ENCODE peak calls at places on chromosomes 6 and 20, in four cellular contexts. R is HepG2, F is GM12892, B is H1. Y is an unnamed sample.

GRCh38 chr6:118617350-118617957 is 33.9 kb downstream of the CEP85L start:
- DNase-seq in R (no peak), F (no peak), B (no peak), Y (no peak)

GRCh38 chr20:12180107-12180661 is 262.5 kb downstream of the BTBD3 start:
- DNase-seq in R (no peak), F (no peak), B (no peak), Y (no peak)

GRCh38 chr20:54645445-54646155 is 170.2 kb downstream of the DOK5 start:
- DNase-seq in R (no peak), F (no peak), B (no peak), Y (no peak)

GRCh38 chr6:44073612-44074382 is 53.5 kb downstream of the MRPL14 start:
- DNase-seq in R (no peak), F (no peak), B (no peak), Y (no peak)

GRCh38 chr20:50265245-50265946 is 74.8 kb downstream of the CEBPB start:
- DNase-seq in R (no peak), F (no peak), B (no peak), Y (no peak)

GRCh38 chr6:139942333-139942732 is 567.9 kb upstream of the CITED2 start:
- DNase-seq in R (no peak), F (no peak), B (no peak), Y (no peak)

GRCh38 chr6:1348675-1349074 is 36.8 kb downstream of the FOXQ1 start:
- DNase-seq in R (no peak), F (no peak), B (no peak), Y (no peak)

GRCh38 chr6:141874930-141875602 is 257.7 kb upstream of the GJE1 start:
- DNase-seq in R (no peak), F (no peak), B (no peak), Y (no peak)

GRCh38 chr6:130115036-130115435 is 96.7 kb downstream of the L3MBTL3 start:
- DNase-seq in R (no peak), F (peak), B (no peak), Y (no peak)

GRCh38 chr20:63742381-63743024 is 2.9 kb downstream of the SLC2A4RG start:
- DNase-seq in R (no peak), F (no peak), B (no peak), Y (no peak)

GRCh38 chr6:46412662-46413061 is 78.6 kb downstream of the RCAN2 start:
- DNase-seq in R (no peak), F (no peak), B (no peak), Y (no peak)

GRCh38 chr6:91566467-91566866 is 979.6 kb upstream of the MAP3K7 start:
- DNase-seq in R (no peak), F (no peak), B (no peak), Y (no peak)

GRCh38 chr6:43982084-43982625 is 145.1 kb downstream of the MRPL14 start:
- DNase-seq in R (no peak), F (no peak), B (no peak), Y (no peak)

GRCh38 chr6:143999406-143999805 is 8.7 kb downstream of the PLAGL1 start:
- DNase-seq in R (no peak), F (no peak), B (no peak), Y (no peak)

GRCh38 chr6:27592107-27592480 is 119.2 kb upstream of the ZNF184 start:
- DNase-seq in R (no peak), F (no peak), B (no peak), Y (no peak)

GRCh38 chr20:24684954-24685691 is 215.7 kb downstream of the SYNDIG1 start:
- DNase-seq in R (no peak), F (no peak), B (peak), Y (no peak)

GRCh38 chr6:158068893-158069799 is 87.5 kb downstream of the SYNJ2 start:
- DNase-seq in R (no peak), F (no peak), B (no peak), Y (no peak)

GRCh38 chr20:25288291-25289181 is 40.7 kb downstream of the PYGB start:
- DNase-seq in R (no peak), F (peak), B (no peak), Y (peak)

GRCh38 chr6:11139051-11139960 is 27.8 kb upstream of the ERVFRD-1 start:
- DNase-seq in R (no peak), F (no peak), B (no peak), Y (no peak)

GRCh38 chr6:18115356-18115755 is 7.1 kb downstream of the NHLRC1 start:
- DNase-seq in R (no peak), F (no peak), B (no peak), Y (no peak)

GRCh38 chr6:45586216-45587171 is 208.8 kb upstream of the SUPT3H start:
- DNase-seq in R (no peak), F (no peak), B (no peak), Y (no peak)

GRCh38 chr20:46799781-46800180 is 90.3 kb downstream of the SLC2A10 start:
- DNase-seq in R (no peak), F (no peak), B (no peak), Y (no peak)

GRCh38 chr6:20409427-20409971 is 7.8 kb downstream of the E2F3 start:
- DNase-seq in R (no peak), F (no peak), B (no peak), Y (no peak)

GRCh38 chr6:121216928-121217327 is 117.4 kb downstream of the TBC1D32 start:
- DNase-seq in R (no peak), F (no peak), B (no peak), Y (no peak)

GRCh38 chr20:43459022-43459942 is 1.6 kb downstream of the SRSF6 start:
- DNase-seq in R (no peak), F (no peak), B (no peak), Y (no peak)

GRCh38 chr6:144843701-144844100 is 558.6 kb downstream of the UTRN start:
- DNase-seq in R (no peak), F (no peak), B (no peak), Y (no peak)

GRCh38 chr6:46062312-46062711 is 46.7 kb upstream of the CLIC5 start:
- DNase-seq in R (no peak), F (no peak), B (no peak), Y (no peak)

GRCh38 chr6:165665384-165665672 is 2.3 kb upstream of the PDE10A start:
- DNase-seq in R (no peak), F (no peak), B (no peak), Y (no peak)

GRCh38 chr20:47181056-47181862 is 175.2 kb downstream of the ZMYND8 start:
- DNase-seq in R (peak), F (peak), B (no peak), Y (peak)

GRCh38 chr6:124881898-124882579 is 80.2 kb upstream of the RNF217 start:
- DNase-seq in R (no peak), F (no peak), B (no peak), Y (no peak)

GRCh38 chr6:10250655-10251220 is 164.1 kb downstream of the TFAP2A start:
- DNase-seq in R (no peak), F (no peak), B (no peak), Y (no peak)

GRCh38 chr6:151494235-151494950 is 576 bp downstream of the CCDC170 start:
- DNase-seq in R (peak), F (no peak), B (no peak), Y (no peak)

GRCh38 chr6:167745660-167746376 is 80.9 kb upstream of the AFDN start:
- DNase-seq in R (no peak), F (no peak), B (no peak), Y (no peak)
- TF ChIP-seq TAF1 in R (no peak), F (no peak), B (no peak), Y (no peak)

GRCh38 chr6:152632383-152632782 is 4.8 kb downstream of the SYNE1 start:
- DNase-seq in R (no peak), F (no peak), B (no peak), Y (no peak)

GRCh38 chr6:152637422-152638047 is 373 bp upstream of the SYNE1 start:
- DNase-seq in R (no peak), F (no peak), B (no peak), Y (no peak)

GRCh38 chr6:152636675-152637421 is at the start of gene SYNE1:
- DNase-seq in R (no peak), F (peak), B (no peak), Y (no peak)

GRCh38 chr6:152635949-152636674 is 1.1 kb downstream of the SYNE1 start:
- DNase-seq in R (no peak), F (no peak), B (no peak), Y (no peak)

GRCh38 chr6:152634773-152635172 is 2.4 kb downstream of the SYNE1 start:
- DNase-seq in R (no peak), F (peak), B (no peak), Y (no peak)
- TF ChIP-seq POLR2AphosphoS5 in R (no peak), F (no peak), B (no peak), Y (no peak)

DNA sequence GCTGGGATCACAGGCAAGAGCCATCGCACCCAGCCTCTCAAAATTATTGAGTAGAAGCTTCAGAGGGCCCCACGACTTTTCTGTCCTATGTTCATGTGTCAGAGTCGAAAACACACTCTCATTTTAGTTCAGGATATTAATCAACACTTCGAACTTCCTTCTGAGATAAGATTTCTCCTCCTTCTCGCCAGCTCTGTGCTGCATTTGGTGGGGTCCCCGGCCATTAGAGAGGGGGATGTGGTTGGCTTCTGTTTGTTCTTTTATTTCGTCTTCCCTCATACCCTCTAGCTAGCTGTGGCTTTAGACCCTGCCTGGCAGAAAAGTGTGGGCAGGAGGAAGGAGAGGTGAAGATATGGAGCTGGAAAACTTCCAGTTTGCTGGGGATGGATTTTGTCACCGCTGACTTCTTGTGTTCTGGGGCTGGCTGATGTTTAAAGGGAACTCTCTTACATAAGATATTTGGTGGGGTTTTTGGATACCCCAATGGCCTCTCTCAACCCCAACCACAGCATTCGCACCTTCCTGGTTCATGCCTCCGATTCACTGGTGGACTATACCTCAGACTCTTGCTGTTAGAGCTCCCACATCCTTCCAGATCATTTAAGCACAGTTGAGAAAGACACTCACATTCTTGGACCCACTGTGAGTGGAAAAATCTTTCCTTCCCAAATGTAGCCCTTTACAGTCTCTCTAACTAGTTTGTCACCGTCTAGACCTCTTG is 30.7 kb upstream of the TMX4 start:
- DNase-seq in R (no peak), F (no peak), B (no peak), Y (no peak)
- TF ChIP-seq POLR2A in R (no peak), F (no peak), B (no peak), Y (no peak)

GRCh38 chr6:168198302-168199180 is 119.5 kb upstream of the FRMD1 start:
- DNase-seq in R (no peak), F (no peak), B (no peak), Y (no peak)
- TF ChIP-seq TAF1 in R (no peak), F (no peak), B (no peak), Y (no peak)

GRCh38 chr20:37990571-37991151 is 42.6 kb downstream of the TTI1 start:
- DNase-seq in R (peak), F (peak), B (no peak), Y (peak)

GRCh38 chr20:37987602-37988290 is 45.5 kb downstream of the TTI1 start:
- DNase-seq in R (no peak), F (no peak), B (no peak), Y (no peak)

GRCh38 chr20:37989601-37990001 is 43.7 kb downstream of the TTI1 start:
- DNase-seq in R (no peak), F (no peak), B (no peak), Y (no peak)

GRCh38 chr20:37986873-37987601 is 46.2 kb downstream of the TTI1 start:
- DNase-seq in R (peak), F (no peak), B (no peak), Y (no peak)

GRCh38 chr20:37988555-37988954 is 44.7 kb downstream of the TTI1 start:
- DNase-seq in R (no peak), F (no peak), B (no peak), Y (no peak)
- TF ChIP-seq POLR2AphosphoS5 in R (no peak), F (no peak), B (no peak), Y (no peak)

GRCh38 chr6:28743271-28743789 is 180.5 kb downstream of the TRIM27 start:
- DNase-seq in R (no peak), F (no peak), B (no peak), Y (no peak)
- TF ChIP-seq POLR2A in R (no peak), F (no peak), B (no peak), Y (no peak)

DNA sequence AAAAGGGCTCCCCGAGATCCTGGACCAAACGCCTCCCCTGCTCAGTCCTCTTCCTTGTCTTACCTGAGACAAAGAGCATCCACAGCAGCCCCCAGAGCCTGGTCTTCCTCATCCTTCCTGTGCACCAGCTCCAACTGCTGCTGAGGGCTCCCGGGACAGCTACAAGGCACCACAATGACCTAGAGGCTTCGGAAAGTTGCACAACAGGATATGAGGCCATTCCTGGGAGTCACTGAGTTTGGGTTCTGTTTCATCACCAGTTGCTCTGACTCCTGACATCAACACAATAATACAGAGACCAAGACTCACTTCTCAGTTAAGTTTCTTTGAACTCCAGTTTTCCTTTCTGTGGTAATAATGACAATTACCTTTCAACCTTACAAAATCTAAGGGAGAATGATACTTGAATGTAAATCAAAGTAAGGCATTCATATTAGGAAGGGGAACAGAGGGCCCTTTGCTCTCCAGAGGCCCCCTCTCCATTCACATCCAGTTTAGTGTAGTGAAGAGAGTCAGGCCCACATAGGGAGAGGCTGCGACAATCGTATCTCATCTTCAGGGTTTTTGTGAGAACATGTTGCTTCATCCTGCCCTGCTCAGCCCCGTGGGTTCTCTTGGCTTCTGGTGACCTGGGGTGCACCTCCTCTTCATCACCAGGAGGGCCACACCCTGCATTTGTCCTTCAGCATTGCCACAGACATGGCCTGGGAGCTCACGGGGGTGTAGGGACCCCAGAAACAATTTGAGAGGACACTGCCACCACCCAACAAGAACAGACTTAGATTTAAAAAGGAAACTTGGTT is at the start of gene TREM1:
- DNase-seq in R (peak), F (no peak), B (no peak), Y (no peak)
- TF ChIP-seq TAF1 in R (no peak), F (no peak), B (no peak), Y (no peak)

GRCh38 chr6:30735668-30736314 is 6.7 kb downstream of the FLOT1 start:
- DNase-seq in R (no peak), F (no peak), B (no peak), Y (no peak)
- TF ChIP-seq POLR2AphosphoS5 in R (no peak), F (no peak), B (no peak), Y (no peak)